ENCODE peak calls at places on chromosomes 12 and 14, in eight cellular contexts. One of them, this sample, is unnamed.

GRCh38 chr14:101878222-101879211 is 85.9 kb upstream of the DYNC1H1 start:
- DNase-seq in MCF 10A: no peak
- DNase-seq in right cardiac atrium: no peak
- DNase-seq in tibial nerve: no peak
- DNase-seq in cardiac muscle cell: no peak
- DNase-seq in NCI-H2171: no peak
- DNase-seq in T47D: no peak
- DNase-seq in stimulated activated CD4-positive, alpha-beta T cell treated with anti-CD3 and anti-CD28 coated beads, Interleukin-1b, Interleukin-23, amount 100 ng/mL, for 48 hours: peak; percentile 57
- DNase-seq in this sample: no peak

GRCh38 chr14:101072070-101072469 is 168.5 kb upstream of the RTL1 start:
- DNase-seq in stimulated activated CD4-positive, alpha-beta T cell treated with anti-CD3 and anti-CD28 coated beads, Interleukin-1b, Interleukin-23, amount 100 ng/mL, for 48 hours: no peak
- DNase-seq in T47D: no peak
- DNase-seq in right cardiac atrium: no peak
- DNase-seq in MCF 10A: no peak
- DNase-seq in NCI-H2171: no peak
- DNase-seq in tibial nerve: no peak
- DNase-seq in cardiac muscle cell: no peak
- DNase-seq in this sample: no peak

GRCh38 chr12:30989754-30990153 is 63.2 kb downstream of the TSPAN11 start:
- DNase-seq in T47D: no peak
- DNase-seq in right cardiac atrium: peak; percentile 45
- DNase-seq in MCF 10A: peak; percentile 33
- DNase-seq in cardiac muscle cell: peak; percentile 51
- DNase-seq in NCI-H2171: peak; percentile 80
- DNase-seq in tibial nerve: no peak
- DNase-seq in stimulated activated CD4-positive, alpha-beta T cell treated with anti-CD3 and anti-CD28 coated beads, Interleukin-1b, Interleukin-23, amount 100 ng/mL, for 48 hours: peak; percentile 16
- DNase-seq in this sample: peak; percentile 29

GRCh38 chr14:22849212-22849819 is 12.9 kb downstream of the MMP14 start:
- DNase-seq in tibial nerve: peak; percentile 75
- DNase-seq in stimulated activated CD4-positive, alpha-beta T cell treated with anti-CD3 and anti-CD28 coated beads, Interleukin-1b, Interleukin-23, amount 100 ng/mL, for 48 hours: no peak
- DNase-seq in right cardiac atrium: peak; percentile 79
- DNase-seq in MCF 10A: no peak
- DNase-seq in NCI-H2171: no peak
- DNase-seq in cardiac muscle cell: no peak
- DNase-seq in T47D: no peak
- DNase-seq in this sample: peak; percentile 45

GRCh38 chr14:92404938-92405337 is 82.0 kb downstream of the SLC24A4 start:
- DNase-seq in right cardiac atrium: no peak
- DNase-seq in tibial nerve: no peak
- DNase-seq in T47D: no peak
- DNase-seq in stimulated activated CD4-positive, alpha-beta T cell treated with anti-CD3 and anti-CD28 coated beads, Interleukin-1b, Interleukin-23, amount 100 ng/mL, for 48 hours: no peak
- DNase-seq in cardiac muscle cell: no peak
- DNase-seq in MCF 10A: no peak
- DNase-seq in NCI-H2171: no peak
- DNase-seq in this sample: no peak

GRCh38 chr12:14111230-14111865 is 129.9 kb upstream of the GRIN2B start:
- DNase-seq in right cardiac atrium: no peak
- DNase-seq in cardiac muscle cell: peak; percentile 44
- DNase-seq in NCI-H2171: no peak
- DNase-seq in T47D: peak; percentile 1
- DNase-seq in tibial nerve: no peak
- DNase-seq in MCF 10A: peak; percentile 12
- DNase-seq in stimulated activated CD4-positive, alpha-beta T cell treated with anti-CD3 and anti-CD28 coated beads, Interleukin-1b, Interleukin-23, amount 100 ng/mL, for 48 hours: no peak
- DNase-seq in this sample: no peak

GRCh38 chr12:82411561-82412230 is 53.4 kb downstream of the METTL25 start:
- DNase-seq in NCI-H2171: no peak
- DNase-seq in stimulated activated CD4-positive, alpha-beta T cell treated with anti-CD3 and anti-CD28 coated beads, Interleukin-1b, Interleukin-23, amount 100 ng/mL, for 48 hours: no peak
- DNase-seq in right cardiac atrium: no peak
- DNase-seq in cardiac muscle cell: no peak
- DNase-seq in T47D: no peak
- DNase-seq in MCF 10A: peak; percentile 8
- DNase-seq in tibial nerve: no peak
- DNase-seq in this sample: no peak

GRCh38 chr12:113065126-113066007 is 8.8 kb downstream of the DTX1 start:
- DNase-seq in stimulated activated CD4-positive, alpha-beta T cell treated with anti-CD3 and anti-CD28 coated beads, Interleukin-1b, Interleukin-23, amount 100 ng/mL, for 48 hours: no peak
- DNase-seq in MCF 10A: no peak
- DNase-seq in tibial nerve: no peak
- DNase-seq in NCI-H2171: peak; percentile 89
- DNase-seq in T47D: peak; percentile 84
- DNase-seq in cardiac muscle cell: peak; percentile 71
- DNase-seq in right cardiac atrium: no peak
- DNase-seq in this sample: no peak

GRCh38 chr14:105074601-105075053 is 9.4 kb upstream of the GPR132 start:
- DNase-seq in MCF 10A: no peak
- DNase-seq in T47D: no peak
- DNase-seq in NCI-H2171: peak; percentile 94
- DNase-seq in stimulated activated CD4-positive, alpha-beta T cell treated with anti-CD3 and anti-CD28 coated beads, Interleukin-1b, Interleukin-23, amount 100 ng/mL, for 48 hours: no peak
- DNase-seq in tibial nerve: no peak
- DNase-seq in cardiac muscle cell: no peak
- DNase-seq in right cardiac atrium: peak; percentile 11
- DNase-seq in this sample: no peak

GRCh38 chr14:100188392-100189030 is 29.1 kb upstream of the DEGS2 start:
- DNase-seq in cardiac muscle cell: no peak
- DNase-seq in MCF 10A: no peak
- DNase-seq in tibial nerve: no peak
- DNase-seq in stimulated activated CD4-positive, alpha-beta T cell treated with anti-CD3 and anti-CD28 coated beads, Interleukin-1b, Interleukin-23, amount 100 ng/mL, for 48 hours: no peak
- DNase-seq in right cardiac atrium: no peak
- DNase-seq in T47D: no peak
- DNase-seq in NCI-H2171: no peak
- DNase-seq in this sample: no peak

GRCh38 chr14:66493750-66494149 is 7.6 kb downstream of the CCDC196 start:
- DNase-seq in right cardiac atrium: no peak
- DNase-seq in MCF 10A: no peak
- DNase-seq in cardiac muscle cell: no peak
- DNase-seq in NCI-H2171: no peak
- DNase-seq in tibial nerve: no peak
- DNase-seq in stimulated activated CD4-positive, alpha-beta T cell treated with anti-CD3 and anti-CD28 coated beads, Interleukin-1b, Interleukin-23, amount 100 ng/mL, for 48 hours: no peak
- DNase-seq in T47D: no peak
- DNase-seq in this sample: no peak

GRCh38 chr12:65609359-65609771 is 214.9 kb upstream of the HMGA2 start:
- DNase-seq in NCI-H2171: no peak
- DNase-seq in MCF 10A: peak; percentile 82
- DNase-seq in stimulated activated CD4-positive, alpha-beta T cell treated with anti-CD3 and anti-CD28 coated beads, Interleukin-1b, Interleukin-23, amount 100 ng/mL, for 48 hours: no peak
- DNase-seq in cardiac muscle cell: no peak
- DNase-seq in T47D: no peak
- DNase-seq in tibial nerve: no peak
- DNase-seq in right cardiac atrium: no peak
- DNase-seq in this sample: no peak

GRCh38 chr12:118746960-118747359 is 234.4 kb upstream of the SRRM4 start:
- DNase-seq in NCI-H2171: no peak
- DNase-seq in cardiac muscle cell: no peak
- DNase-seq in T47D: no peak
- DNase-seq in tibial nerve: no peak
- DNase-seq in right cardiac atrium: no peak
- DNase-seq in MCF 10A: no peak
- DNase-seq in stimulated activated CD4-positive, alpha-beta T cell treated with anti-CD3 and anti-CD28 coated beads, Interleukin-1b, Interleukin-23, amount 100 ng/mL, for 48 hours: no peak
- DNase-seq in this sample: no peak

GRCh38 chr12:48882325-48882687 is 16.6 kb upstream of the RND1 start:
- DNase-seq in cardiac muscle cell: peak; percentile 64
- DNase-seq in tibial nerve: no peak
- DNase-seq in right cardiac atrium: peak; percentile 34
- DNase-seq in stimulated activated CD4-positive, alpha-beta T cell treated with anti-CD3 and anti-CD28 coated beads, Interleukin-1b, Interleukin-23, amount 100 ng/mL, for 48 hours: no peak
- DNase-seq in T47D: no peak
- DNase-seq in MCF 10A: no peak
- DNase-seq in NCI-H2171: no peak
- DNase-seq in this sample: peak; percentile 49

This sample was measured in heart right ventricle.